ENCODE peak calls at places on chromosomes 2 and 18, in six cellular contexts. One of them, this sample, is unnamed.

GRCh38 chr2:134674687-134675086 is 44.1 kb downstream of the TMEM163 start:
- DNase-seq in IMR-90: no peak
- DNase-seq in amygdala: no peak
- DNase-seq in iPS-NIHi11: no peak
- DNase-seq in Calu3: no peak
- DNase-seq in activated CD8-positive, alpha-beta memory T cell treated with anti-CD3 and anti-CD28 coated beads for 48 hours: no peak
- DNase-seq in this sample: no peak

GRCh38 chr18:74425161-74425560 is 31.9 kb downstream of the DIPK1C start:
- DNase-seq in Calu3: no peak
- DNase-seq in iPS-NIHi11: no peak
- DNase-seq in activated CD8-positive, alpha-beta memory T cell treated with anti-CD3 and anti-CD28 coated beads for 48 hours: no peak
- DNase-seq in IMR-90: no peak
- DNase-seq in amygdala: no peak
- DNase-seq in this sample: no peak

GRCh38 chr2:61689526-61689925 is 151.4 kb upstream of the XPO1 start:
- DNase-seq in iPS-NIHi11: no peak
- DNase-seq in IMR-90: peak; percentile 20
- DNase-seq in amygdala: no peak
- DNase-seq in Calu3: no peak
- DNase-seq in activated CD8-positive, alpha-beta memory T cell treated with anti-CD3 and anti-CD28 coated beads for 48 hours: no peak
- DNase-seq in this sample: no peak

GRCh38 chr2:171410101-171410500 is 23.7 kb downstream of the METTL8 start:
- DNase-seq in IMR-90: peak; percentile 53
- DNase-seq in iPS-NIHi11: no peak
- DNase-seq in Calu3: no peak
- DNase-seq in amygdala: no peak
- DNase-seq in activated CD8-positive, alpha-beta memory T cell treated with anti-CD3 and anti-CD28 coated beads for 48 hours: no peak
- DNase-seq in this sample: no peak

GRCh38 chr2:19673213-19673791 is 228.5 kb downstream of the TTC32 start:
- DNase-seq in IMR-90: peak; percentile 19
- DNase-seq in Calu3: no peak
- DNase-seq in iPS-NIHi11: no peak
- DNase-seq in amygdala: no peak
- DNase-seq in activated CD8-positive, alpha-beta memory T cell treated with anti-CD3 and anti-CD28 coated beads for 48 hours: no peak
- DNase-seq in this sample: no peak

GRCh38 chr18:79489900-79490592 is 94.3 kb downstream of the NFATC1 start:
- DNase-seq in amygdala: no peak
- DNase-seq in IMR-90: no peak
- DNase-seq in Calu3: no peak
- DNase-seq in iPS-NIHi11: no peak
- DNase-seq in activated CD8-positive, alpha-beta memory T cell treated with anti-CD3 and anti-CD28 coated beads for 48 hours: no peak
- DNase-seq in this sample: peak; percentile 58

GRCh38 chr2:23694058-23695045 is 232.6 kb downstream of the ATAD2B start:
- DNase-seq in activated CD8-positive, alpha-beta memory T cell treated with anti-CD3 and anti-CD28 coated beads for 48 hours: no peak
- DNase-seq in iPS-NIHi11: no peak
- DNase-seq in amygdala: no peak
- DNase-seq in Calu3: no peak
- DNase-seq in IMR-90: no peak
- DNase-seq in this sample: no peak

GRCh38 chr2:43225788-43226557 is 433 bp downstream of the ZFP36L2 start:
- DNase-seq in iPS-NIHi11: peak; percentile 32
- DNase-seq in activated CD8-positive, alpha-beta memory T cell treated with anti-CD3 and anti-CD28 coated beads for 48 hours: peak; percentile 55
- DNase-seq in amygdala: no peak
- DNase-seq in IMR-90: peak; percentile 68
- DNase-seq in Calu3: peak; percentile 75
- DNase-seq in this sample: peak; percentile 95

GRCh38 chr2:100819365-100820345 is at the start of gene NPAS2:
- DNase-seq in amygdala: no peak
- DNase-seq in activated CD8-positive, alpha-beta memory T cell treated with anti-CD3 and anti-CD28 coated beads for 48 hours: no peak
- DNase-seq in iPS-NIHi11: peak; percentile 77
- DNase-seq in IMR-90: peak; percentile 46
- DNase-seq in Calu3: peak; percentile 60
- DNase-seq in this sample: no peak

GRCh38 chr2:60948161-60948560 is 66.8 kb downstream of the REL start:
- DNase-seq in amygdala: no peak
- DNase-seq in IMR-90: no peak
- DNase-seq in activated CD8-positive, alpha-beta memory T cell treated with anti-CD3 and anti-CD28 coated beads for 48 hours: no peak
- DNase-seq in Calu3: no peak
- DNase-seq in iPS-NIHi11: no peak
- DNase-seq in this sample: no peak

GRCh38 chr2:23335550-23335949 is 49.4 kb upstream of the KLHL29 start:
- DNase-seq in activated CD8-positive, alpha-beta memory T cell treated with anti-CD3 and anti-CD28 coated beads for 48 hours: no peak
- DNase-seq in iPS-NIHi11: no peak
- DNase-seq in IMR-90: no peak
- DNase-seq in amygdala: no peak
- DNase-seq in Calu3: no peak
- DNase-seq in this sample: no peak